ENCODE peak calls at places on chromosomes 12 and 14, in seven cellular contexts. J is H7, T is NCI-H1930, K is A549, Q is right cardiac atrium, B is caudate nucleus, S is heart left ventricle. C is an unnamed sample.
A peak's percentile ranks its signal among the peaks of the same experiment; 100 is the strongest.

GRCh38 chr12:88752183-88752582 is 171.9 kb upstream of the KITLG start:
- DNase-seq in J (no peak), T (no peak), K (no peak), Q (no peak), B (no peak), S (no peak), C (no peak)

GRCh38 chr14:46582826-46583225 is 68.8 kb downstream of the RPL10L start:
- DNase-seq in J (no peak), T (no peak), K (no peak), Q (no peak), B (no peak), S (no peak), C (no peak)

GRCh38 chr12:40054554-40055226 is 51.2 kb downstream of the SLC2A13 start:
- DNase-seq in J (no peak), T (peak; percentile 80), K (peak; percentile 58), Q (peak; percentile 60), B (no peak), S (no peak), C (no peak)

GRCh38 chr12:30989754-30990153 is 63.2 kb downstream of the TSPAN11 start:
- DNase-seq in J (peak; percentile 92), T (no peak), K (peak; percentile 41), Q (peak; percentile 79), B (no peak), S (peak; percentile 37), C (no peak)

GRCh38 chr14:53193193-53193592 is 40.1 kb upstream of the DDHD1 start:
- DNase-seq in J (no peak), T (no peak), K (no peak), Q (no peak), B (no peak), S (no peak), C (no peak)

GRCh38 chr14:52190532-52190931 is 77.0 kb upstream of the PTGDR start:
- DNase-seq in J (no peak), T (no peak), K (no peak), Q (no peak), B (no peak), S (no peak), C (no peak)

GRCh38 chr12:132637811-132638210 is 19.2 kb downstream of the P2RX2 start:
- DNase-seq in J (no peak), T (no peak), K (no peak), Q (no peak), B (no peak), S (no peak), C (no peak)

GRCh38 chr12:130556486-130557055 is 159.5 kb downstream of the RIMBP2 start:
- DNase-seq in J (no peak), T (no peak), K (no peak), Q (no peak), B (no peak), S (no peak), C (no peak)

GRCh38 chr14:94717808-94718207 is 52.1 kb downstream of the GSC start:
- DNase-seq in J (no peak), T (no peak), K (no peak), Q (no peak), B (no peak), S (no peak), C (no peak)

GRCh38 chr12:95385246-95385645 is 88.7 kb upstream of the METAP2 start:
- DNase-seq in J (no peak), T (no peak), K (no peak), Q (no peak), B (no peak), S (peak; percentile 27), C (peak; percentile 35)

GRCh38 chr14:97571861-97572555 is 774.8 kb downstream of the VRK1 start:
- DNase-seq in J (no peak), T (no peak), K (no peak), Q (no peak), B (no peak), S (no peak), C (no peak)

GRCh38 chr14:105935384-105935783 is 409.0 kb downstream of the TMEM121 start:
- DNase-seq in J (no peak), T (no peak), K (no peak), Q (no peak), B (no peak), S (no peak), C (no peak)

GRCh38 chr12:122421263-122421814 is 1.1 kb downstream of the CLIP1 start:
- DNase-seq in J (no peak), T (no peak), K (peak; percentile 75), Q (no peak), B (no peak), S (peak; percentile 43), C (peak; percentile 31)

GRCh38 chr12:105351523-105351922 is 21.0 kb downstream of the C12orf75 start:
- DNase-seq in J (no peak), T (no peak), K (no peak), Q (no peak), B (no peak), S (no peak), C (no peak)

GRCh38 chr12:123983822-123984485 is 10.9 kb downstream of the ZNF664 start:
- DNase-seq in J (peak; percentile 35), T (peak; percentile 13), K (peak; percentile 83), Q (peak; percentile 68), B (peak; percentile 4), S (no peak), C (peak; percentile 10)

GRCh38 chr12:33721561-33721960 is 281.9 kb upstream of the SYT10 start:
- DNase-seq in J (no peak), T (no peak), K (no peak), Q (no peak), B (no peak), S (no peak), C (no peak)

GRCh38 chr12:124725099-124725498 is 138.6 kb downstream of the SCARB1 start:
- DNase-seq in J (no peak), T (no peak), K (no peak), Q (no peak), B (no peak), S (no peak), C (no peak)

GRCh38 chr14:102421366-102422057 is 58.8 kb downstream of the TECPR2 start:
- DNase-seq in J (no peak), T (no peak), K (no peak), Q (no peak), B (no peak), S (no peak), C (no peak)

GRCh38 chr12:39205969-39206368 is 237.0 kb downstream of the KIF21A start:
- DNase-seq in J (no peak), T (no peak), K (no peak), Q (no peak), B (no peak), S (no peak), C (no peak)

GRCh38 chr12:31859232-31859977 is 99.8 kb upstream of the RESF1 start:
- DNase-seq in J (no peak), T (no peak), K (no peak), Q (no peak), B (no peak), S (no peak), C (no peak)

GRCh38 chr12:116434155-116435065 is 124.8 kb upstream of the MAP1LC3B2 start:
- DNase-seq in J (peak; percentile 71), T (no peak), K (peak; percentile 93), Q (peak; percentile 91), B (no peak), S (peak; percentile 64), C (no peak)

GRCh38 chr14:89454971-89455370 is 37.9 kb upstream of the FOXN3 start:
- DNase-seq in J (no peak), T (no peak), K (no peak), Q (no peak), B (no peak), S (no peak), C (no peak)

GRCh38 chr12:121523741-121524140 is 57.1 kb downstream of the KDM2B start:
- DNase-seq in J (peak; percentile 27), T (no peak), K (no peak), Q (no peak), B (no peak), S (no peak), C (no peak)

C was measured in C1 segment of cervical spinal cord.